ENCODE peak calls at places on chromosomes 12 and 14, in ten cellular contexts. E, B, F, P, X, M, N, Q, R and L are unnamed samples.

GRCh38 chr12:25648460-25648859 is 95.4 kb upstream of the LMNTD1 start:
- ATAC-seq in E (no peak), N (peak), P (no peak), X (peak), M (peak), F (no peak), Q (peak), R (no peak), B (no peak), L (no peak)

GRCh38 chr12:34107781-34108404 is 85.6 kb downstream of the ALG10 start:
- ATAC-seq in X (no peak), F (no peak), B (no peak), P (no peak), E (no peak), M (no peak), N (peak), R (no peak), Q (no peak), L (no peak)

GRCh38 chr12:7832059-7832696 is 40.5 kb downstream of the SLC2A14 start:
- ATAC-seq in B (peak), R (peak), E (no peak), F (peak), Q (no peak), N (peak), M (no peak), P (peak), X (peak), L (peak)

GRCh38 chr12:111505601-111506036 is 93.5 kb downstream of the ATXN2 start:
- ATAC-seq in M (no peak), P (peak), R (peak), B (peak), E (no peak), X (no peak), Q (no peak), F (peak), N (no peak), L (peak)

GRCh38 chr14:85572845-85573244 is 42.9 kb downstream of the FLRT2 start:
- ATAC-seq in B (peak), M (no peak), N (no peak), Q (peak), P (no peak), E (no peak), R (no peak), X (no peak), F (no peak), L (peak)

GRCh38 chr14:58884442-58884841 is 246.7 kb downstream of the DACT1 start:
- ATAC-seq in M (no peak), E (no peak), F (no peak), B (no peak), X (no peak), R (no peak), P (no peak), Q (no peak), N (no peak), L (no peak)

GRCh38 chr12:46590991-46591703 is 218.6 kb upstream of the SLC38A2 start:
- ATAC-seq in M (no peak), Q (no peak), E (no peak), R (no peak), X (no peak), B (no peak), P (no peak), F (no peak), N (no peak), L (no peak)

GRCh38 chr14:105433161-105433605 is 13.6 kb downstream of the MTA1 start:
- ATAC-seq in N (peak), Q (no peak), R (no peak), P (no peak), E (no peak), F (no peak), X (no peak), B (no peak), M (no peak), L (no peak)

GRCh38 chr14:103656031-103656757 is 27.2 kb downstream of the KLC1 start:
- ATAC-seq in P (no peak), Q (peak), X (no peak), M (no peak), R (no peak), N (no peak), E (no peak), F (no peak), B (no peak), L (no peak)

GRCh38 chr12:12467222-12467621 is 95.4 kb downstream of the DUSP16 start:
- ATAC-seq in Q (no peak), F (peak), R (no peak), P (no peak), N (no peak), B (peak), X (no peak), M (no peak), E (peak), L (peak)

GRCh38 chr12:112362309-112362708 is 19.9 kb downstream of the HECTD4 start:
- ATAC-seq in M (no peak), N (no peak), E (no peak), Q (no peak), R (no peak), B (no peak), F (no peak), P (no peak), X (no peak), L (no peak)

GRCh38 chr12:81888961-81889360 is 129.8 kb upstream of the PPFIA2 start:
- ATAC-seq in M (no peak), F (no peak), R (no peak), B (no peak), E (no peak), X (no peak), P (no peak), Q (no peak), N (no peak), L (no peak)

GRCh38 chr12:47312794-47313426 is 233.2 kb upstream of the AMIGO2 start:
- ATAC-seq in B (no peak), Q (no peak), R (no peak), M (no peak), F (no peak), X (no peak), N (no peak), P (peak), E (no peak), L (no peak)

GRCh38 chr14:92847220-92848148 is 53.4 kb downstream of the GOLGA5 start:
- ATAC-seq in P (no peak), R (no peak), N (no peak), M (no peak), F (no peak), B (no peak), E (no peak), Q (no peak), X (no peak), L (no peak)

GRCh38 chr12:104575442-104575841 is 118.7 kb downstream of the CHST11 start:
- ATAC-seq in E (no peak), M (no peak), F (no peak), R (no peak), N (no peak), P (no peak), B (no peak), X (no peak), Q (no peak), L (no peak)

GRCh38 chr14:94003397-94003796 is 6.3 kb downstream of the CCDC197 start:
- ATAC-seq in N (no peak), P (no peak), R (no peak), X (no peak), B (no peak), M (no peak), E (no peak), F (no peak), Q (no peak), L (no peak)

GRCh38 chr12:101642115-101643067 is 47.6 kb downstream of the MYBPC1 start:
- ATAC-seq in R (no peak), P (no peak), B (no peak), F (no peak), X (no peak), E (peak), M (no peak), Q (no peak), N (no peak), L (no peak)

GRCh38 chr12:65892905-65893304 is 68.6 kb downstream of the HMGA2 start:
- ATAC-seq in B (peak), F (no peak), N (no peak), P (peak), M (no peak), X (peak), E (no peak), Q (no peak), R (peak), L (peak)

GRCh38 chr14:59020382-59020781 is 168.1 kb upstream of the DAAM1 start:
- ATAC-seq in R (no peak), Q (no peak), X (peak), N (no peak), B (no peak), F (no peak), E (no peak), P (peak), M (no peak), L (no peak)

GRCh38 chr12:93167331-93167730 is 210.4 kb upstream of the NUDT4 start:
- ATAC-seq in N (no peak), E (no peak), P (peak), X (peak), F (no peak), Q (no peak), M (no peak), B (no peak), R (no peak), L (peak)

GRCh38 chr12:62978768-62979167 is 43.8 kb upstream of the PPM1H start:
- ATAC-seq in P (no peak), F (no peak), B (no peak), X (no peak), N (no peak), R (no peak), Q (no peak), E (no peak), M (no peak), L (no peak)

GRCh38 chr14:84686550-84686949 is 843.4 kb upstream of the FLRT2 start:
- ATAC-seq in P (no peak), Q (peak), X (no peak), F (no peak), M (no peak), N (no peak), B (no peak), E (no peak), R (no peak), L (no peak)

GRCh38 chr14:27123162-27123561 is 525.3 kb upstream of the NOVA1 start:
- ATAC-seq in E (no peak), N (no peak), Q (no peak), B (no peak), M (no peak), F (no peak), P (no peak), X (no peak), R (no peak), L (no peak)

GRCh38 chr12:21566907-21567355 is 37.7 kb downstream of the GYS2 start:
- ATAC-seq in M (no peak), E (no peak), B (no peak), F (no peak), X (no peak), Q (no peak), P (no peak), R (no peak), N (no peak), L (no peak)

GRCh38 chr12:106976013-106976658 is 10.8 kb downstream of the MTERF2 start:
- ATAC-seq in M (peak), E (peak), B (peak), Q (no peak), R (no peak), F (no peak), X (peak), N (no peak), P (no peak), L (no peak)

GRCh38 chr14:57870686-57871457 is 5.0 kb upstream of the SLC35F4 start:
- ATAC-seq in F (no peak), Q (no peak), P (peak), E (no peak), M (no peak), R (no peak), X (no peak), N (no peak), B (no peak), L (no peak)

GRCh38 chr12:12606793-12607589 is 4.7 kb upstream of the CREBL2 start:
- ATAC-seq in B (no peak), X (peak), Q (no peak), P (peak), N (no peak), F (no peak), R (no peak), E (no peak), M (no peak), L (peak)